ENCODE peak calls at places on chromosomes 3 and 15, in seven cellular contexts. One of them, this sample, is unnamed.

GRCh38 chr15:25481208-25481862 is 42.5 kb upstream of the UBE3A start:
- DNase-seq in testis: no peak
- DNase-seq in hippocampal formation: peak; percentile 45
- DNase-seq in natural killer cell treated with Interleukin-12 subunit alpha and Interleukin-12 subunit beta and Interleukin-15 and Interleukin-18, amount 100 ng/mL, for 72 hours: no peak
- DNase-seq in AG04449: no peak
- DNase-seq in GM13977: no peak
- DNase-seq in AML-193: no peak
- DNase-seq in this sample: no peak

GRCh38 chr3:182949688-182950087 is 30.6 kb downstream of the DCUN1D1 start:
- DNase-seq in hippocampal formation: no peak
- DNase-seq in GM13977: no peak
- DNase-seq in natural killer cell treated with Interleukin-12 subunit alpha and Interleukin-12 subunit beta and Interleukin-15 and Interleukin-18, amount 100 ng/mL, for 72 hours: no peak
- DNase-seq in testis: no peak
- DNase-seq in AG04449: no peak
- DNase-seq in AML-193: no peak
- DNase-seq in this sample: no peak

GRCh38 chr3:136893848-136894443 is 31.9 kb downstream of the NCK1 start:
- DNase-seq in AG04449: peak; percentile 21
- DNase-seq in GM13977: no peak
- DNase-seq in natural killer cell treated with Interleukin-12 subunit alpha and Interleukin-12 subunit beta and Interleukin-15 and Interleukin-18, amount 100 ng/mL, for 72 hours: no peak
- DNase-seq in AML-193: no peak
- DNase-seq in testis: no peak
- DNase-seq in hippocampal formation: no peak
- DNase-seq in this sample: no peak

GRCh38 chr15:95024388-95024787 is 793.0 kb downstream of the MCTP2 start:
- DNase-seq in testis: no peak
- DNase-seq in natural killer cell treated with Interleukin-12 subunit alpha and Interleukin-12 subunit beta and Interleukin-15 and Interleukin-18, amount 100 ng/mL, for 72 hours: no peak
- DNase-seq in AG04449: no peak
- DNase-seq in hippocampal formation: no peak
- DNase-seq in GM13977: no peak
- DNase-seq in AML-193: peak; percentile 33
- DNase-seq in this sample: no peak

GRCh38 chr15:81749667-81750360 is 296.0 kb downstream of the MEX3B start:
- DNase-seq in AG04449: no peak
- DNase-seq in natural killer cell treated with Interleukin-12 subunit alpha and Interleukin-12 subunit beta and Interleukin-15 and Interleukin-18, amount 100 ng/mL, for 72 hours: no peak
- DNase-seq in hippocampal formation: no peak
- DNase-seq in GM13977: no peak
- DNase-seq in AML-193: no peak
- DNase-seq in testis: no peak
- DNase-seq in this sample: no peak

GRCh38 chr3:189488241-189488767 is 142.9 kb upstream of the TP63 start:
- DNase-seq in natural killer cell treated with Interleukin-12 subunit alpha and Interleukin-12 subunit beta and Interleukin-15 and Interleukin-18, amount 100 ng/mL, for 72 hours: no peak
- DNase-seq in hippocampal formation: no peak
- DNase-seq in AML-193: no peak
- DNase-seq in GM13977: no peak
- DNase-seq in testis: no peak
- DNase-seq in AG04449: no peak
- DNase-seq in this sample: no peak

GRCh38 chr15:95929232-95929846 is 401.2 kb upstream of the NR2F2 start:
- DNase-seq in hippocampal formation: no peak
- DNase-seq in AG04449: no peak
- DNase-seq in testis: no peak
- DNase-seq in AML-193: peak; percentile 89
- DNase-seq in GM13977: peak; percentile 11
- DNase-seq in natural killer cell treated with Interleukin-12 subunit alpha and Interleukin-12 subunit beta and Interleukin-15 and Interleukin-18, amount 100 ng/mL, for 72 hours: peak; percentile 68
- DNase-seq in this sample: no peak

GRCh38 chr3:108420926-108421325 is 89.5 kb downstream of the MYH15 start:
- DNase-seq in AML-193: no peak
- DNase-seq in natural killer cell treated with Interleukin-12 subunit alpha and Interleukin-12 subunit beta and Interleukin-15 and Interleukin-18, amount 100 ng/mL, for 72 hours: no peak
- DNase-seq in AG04449: peak; percentile 75
- DNase-seq in hippocampal formation: no peak
- DNase-seq in testis: no peak
- DNase-seq in GM13977: no peak
- DNase-seq in this sample: no peak

GRCh38 chr15:52306270-52306669 is 10.7 kb upstream of the MYO5C start:
- DNase-seq in testis: no peak
- DNase-seq in natural killer cell treated with Interleukin-12 subunit alpha and Interleukin-12 subunit beta and Interleukin-15 and Interleukin-18, amount 100 ng/mL, for 72 hours: no peak
- DNase-seq in hippocampal formation: no peak
- DNase-seq in AG04449: peak; percentile 44
- DNase-seq in AML-193: no peak
- DNase-seq in GM13977: no peak
- DNase-seq in this sample: no peak

GRCh38 chr3:197154-197855 is 742 bp downstream of the CHL1 start:
- DNase-seq in AG04449: no peak
- DNase-seq in natural killer cell treated with Interleukin-12 subunit alpha and Interleukin-12 subunit beta and Interleukin-15 and Interleukin-18, amount 100 ng/mL, for 72 hours: no peak
- DNase-seq in hippocampal formation: no peak
- DNase-seq in AML-193: no peak
- DNase-seq in GM13977: peak; percentile 49
- DNase-seq in testis: peak; percentile 27
- DNase-seq in this sample: peak; percentile 45

GRCh38 chr3:148852271-148853000 is 12.7 kb upstream of the CPA3 start:
- DNase-seq in testis: no peak
- DNase-seq in AML-193: no peak
- DNase-seq in AG04449: no peak
- DNase-seq in GM13977: no peak
- DNase-seq in hippocampal formation: no peak
- DNase-seq in natural killer cell treated with Interleukin-12 subunit alpha and Interleukin-12 subunit beta and Interleukin-15 and Interleukin-18, amount 100 ng/mL, for 72 hours: no peak
- DNase-seq in this sample: no peak

GRCh38 chr3:114764056-114764492 is 383.0 kb downstream of the ZBTB20 start:
- DNase-seq in AG04449: no peak
- DNase-seq in GM13977: no peak
- DNase-seq in AML-193: no peak
- DNase-seq in natural killer cell treated with Interleukin-12 subunit alpha and Interleukin-12 subunit beta and Interleukin-15 and Interleukin-18, amount 100 ng/mL, for 72 hours: no peak
- DNase-seq in hippocampal formation: no peak
- DNase-seq in testis: no peak
- DNase-seq in this sample: no peak

GRCh38 chr3:127629462-127630403 is 748 bp downstream of the PODXL2 start:
- DNase-seq in AML-193: no peak
- DNase-seq in natural killer cell treated with Interleukin-12 subunit alpha and Interleukin-12 subunit beta and Interleukin-15 and Interleukin-18, amount 100 ng/mL, for 72 hours: no peak
- DNase-seq in GM13977: no peak
- DNase-seq in hippocampal formation: no peak
- DNase-seq in testis: no peak
- DNase-seq in AG04449: no peak
- DNase-seq in this sample: no peak

GRCh38 chr3:45816544-45816943 is 20.2 kb upstream of the SLC6A20 start:
- DNase-seq in AML-193: no peak
- DNase-seq in testis: no peak
- DNase-seq in GM13977: no peak
- DNase-seq in natural killer cell treated with Interleukin-12 subunit alpha and Interleukin-12 subunit beta and Interleukin-15 and Interleukin-18, amount 100 ng/mL, for 72 hours: no peak
- DNase-seq in hippocampal formation: no peak
- DNase-seq in AG04449: no peak
- DNase-seq in this sample: no peak

GRCh38 chr3:45580142-45580541 is 14.4 kb upstream of the LIMD1 start:
- DNase-seq in AML-193: no peak
- DNase-seq in natural killer cell treated with Interleukin-12 subunit alpha and Interleukin-12 subunit beta and Interleukin-15 and Interleukin-18, amount 100 ng/mL, for 72 hours: no peak
- DNase-seq in AG04449: no peak
- DNase-seq in GM13977: no peak
- DNase-seq in testis: no peak
- DNase-seq in hippocampal formation: no peak
- DNase-seq in this sample: no peak

GRCh38 chr3:168511428-168512014 is 415.8 kb upstream of the GOLIM4 start:
- DNase-seq in AG04449: no peak
- DNase-seq in hippocampal formation: peak; percentile 14
- DNase-seq in AML-193: peak; percentile 35
- DNase-seq in GM13977: no peak
- DNase-seq in testis: no peak
- DNase-seq in natural killer cell treated with Interleukin-12 subunit alpha and Interleukin-12 subunit beta and Interleukin-15 and Interleukin-18, amount 100 ng/mL, for 72 hours: no peak
- DNase-seq in this sample: no peak

GRCh38 chr15:66184492-66184891 is 69.1 kb downstream of the MEGF11 start:
- DNase-seq in GM13977: no peak
- DNase-seq in natural killer cell treated with Interleukin-12 subunit alpha and Interleukin-12 subunit beta and Interleukin-15 and Interleukin-18, amount 100 ng/mL, for 72 hours: no peak
- DNase-seq in hippocampal formation: no peak
- DNase-seq in testis: no peak
- DNase-seq in AML-193: no peak
- DNase-seq in AG04449: no peak
- DNase-seq in this sample: no peak

GRCh38 chr3:88167173-88167572 is 17.4 kb downstream of the C3orf38 start:
- DNase-seq in testis: no peak
- DNase-seq in hippocampal formation: no peak
- DNase-seq in AML-193: no peak
- DNase-seq in GM13977: no peak
- DNase-seq in AG04449: no peak
- DNase-seq in natural killer cell treated with Interleukin-12 subunit alpha and Interleukin-12 subunit beta and Interleukin-15 and Interleukin-18, amount 100 ng/mL, for 72 hours: no peak
- DNase-seq in this sample: no peak

GRCh38 chr3:71724584-71725278 is 471 bp downstream of the EIF4E3 start:
- DNase-seq in GM13977: peak; percentile 59
- DNase-seq in AG04449: no peak
- DNase-seq in testis: peak; percentile 37
- DNase-seq in AML-193: peak; percentile 29
- DNase-seq in hippocampal formation: peak; percentile 2
- DNase-seq in natural killer cell treated with Interleukin-12 subunit alpha and Interleukin-12 subunit beta and Interleukin-15 and Interleukin-18, amount 100 ng/mL, for 72 hours: peak; percentile 68
- DNase-seq in this sample: no peak

GRCh38 chr3:10281951-10282350 is 10.8 kb downstream of the GHRL start:
- DNase-seq in testis: no peak
- DNase-seq in hippocampal formation: no peak
- DNase-seq in natural killer cell treated with Interleukin-12 subunit alpha and Interleukin-12 subunit beta and Interleukin-15 and Interleukin-18, amount 100 ng/mL, for 72 hours: no peak
- DNase-seq in AG04449: no peak
- DNase-seq in GM13977: no peak
- DNase-seq in AML-193: no peak
- DNase-seq in this sample: no peak